ENCODE peak calls at places on chromosomes 4 and X, in six cellular contexts. R is fibroblast of lung, U is IMR-90, E is testis, W is lung, N is heart left ventricle. F is an unnamed sample.

GRCh38 chrX:17549005-17549685 is 174.1 kb downstream of the NHS start:
- DNase-seq in R (no peak), U (no peak), W (no peak), N (no peak), E (no peak), F (no peak)

GRCh38 chrX:3516051-3516541 is 169.6 kb upstream of the MXRA5 start:
- DNase-seq in R (peak; percentile 82), N (no peak), E (no peak), U (peak; percentile 63), W (no peak), F (no peak)

GRCh38 chr4:121256346-121256745 is 92.2 kb upstream of the TNIP3 start:
- DNase-seq in W (no peak), E (no peak), N (no peak), U (peak; percentile 80), R (peak; percentile 94), F (no peak)

GRCh38 chrX:22748093-22748999 is 251.4 kb upstream of the DDX53 start:
- DNase-seq in U (peak; percentile 47), E (peak; percentile 27), R (peak; percentile 19), W (peak; percentile 39), N (peak; percentile 24), F (no peak)

GRCh38 chrX:124239911-124240310 is 92.5 kb upstream of the TEX13D start:
- DNase-seq in U (no peak), E (no peak), N (no peak), W (no peak), R (no peak), F (no peak)

GRCh38 chrX:115616943-115617563 is 56.1 kb downstream of the PLS3 start:
- DNase-seq in N (no peak), W (no peak), U (peak; percentile 84), R (peak; percentile 91), E (no peak), F (no peak)

GRCh38 chr4:40340034-40340433 is 4.9 kb downstream of the CHRNA9 start:
- DNase-seq in W (no peak), N (no peak), E (no peak), R (peak; percentile 25), U (no peak), F (no peak)

GRCh38 chrX:69627744-69628143 is 11.8 kb downstream of the EDA start:
- DNase-seq in R (no peak), W (no peak), N (no peak), U (no peak), E (no peak), F (no peak)

GRCh38 chr4:20612313-20612712 is 87.9 kb upstream of the PACRGL start:
- DNase-seq in U (peak; percentile 67), N (no peak), E (no peak), R (peak; percentile 86), W (no peak), F (no peak)

GRCh38 chr4:101345271-101345595 is 2.1 kb downstream of the PPP3CA start:
- DNase-seq in E (no peak), N (no peak), R (peak; percentile 43), W (no peak), U (peak; percentile 24), F (no peak)

GRCh38 chrX:1903380-1903935 is 288.6 kb downstream of the ASMT start:
- DNase-seq in N (no peak), R (peak; percentile 63), U (no peak), E (no peak), W (no peak), F (no peak)

GRCh38 chr4:67465032-67465762 is 80.1 kb downstream of the CENPC start:
- DNase-seq in R (no peak), W (no peak), U (peak; percentile 55), N (no peak), E (peak; percentile 31), F (no peak)

GRCh38 chrX:105098812-105099211 is 121.7 kb downstream of the TEX13A start:
- DNase-seq in N (no peak), U (no peak), E (no peak), R (no peak), W (no peak), F (no peak)

GRCh38 chr4:24849662-24850280 is 54.4 kb downstream of the SOD3 start:
- DNase-seq in W (no peak), R (no peak), N (no peak), U (peak; percentile 26), E (no peak), F (no peak)

GRCh38 chr4:154506253-154506652 is 14.7 kb upstream of the DCHS2 start:
- DNase-seq in E (no peak), R (peak; percentile 9), U (peak; percentile 13), W (no peak), N (no peak), F (no peak)

GRCh38 chr4:108166441-108167315 is 2.1 kb downstream of the LEF1 start:
- DNase-seq in W (no peak), U (no peak), E (peak; percentile 22), N (no peak), R (peak; percentile 33), F (no peak)

GRCh38 chr4:56995525-56995924 is 16.8 kb downstream of the POLR2B start:
- DNase-seq in E (peak; percentile 89), U (peak; percentile 97), N (peak; percentile 79), R (peak; percentile 97), W (peak; percentile 41), F (no peak)

GRCh38 chr4:170465434-170465833 is 375.7 kb upstream of the AADAT start:
- DNase-seq in N (no peak), U (no peak), R (no peak), W (no peak), E (no peak), F (no peak)

GRCh38 chr4:158644755-158645154 is 26.9 kb downstream of the C4orf46 start:
- DNase-seq in N (no peak), W (no peak), U (no peak), R (no peak), E (no peak), F (no peak)

GRCh38 chr4:117692538-117692937 is 341.7 kb upstream of the NDST3 start:
- DNase-seq in U (no peak), R (no peak), E (no peak), N (no peak), W (no peak), F (no peak)

GRCh38 chr4:98260047-98260578 is 1.1 kb upstream of the RAP1GDS1 start:
- DNase-seq in N (peak; percentile 65), U (peak; percentile 10), E (peak; percentile 68), R (no peak), W (peak; percentile 50), F (no peak)

GRCh38 chr4:54647070-54647469 is 10.7 kb upstream of the KIT start:
- DNase-seq in E (no peak), R (no peak), U (no peak), N (no peak), W (no peak), F (no peak)

GRCh38 chr4:21896767-21897166 is 51.8 kb downstream of the KCNIP4 start:
- DNase-seq in U (no peak), W (no peak), N (no peak), E (no peak), R (no peak), F (no peak)

GRCh38 chr4:74612837-74613236 is 167.9 kb downstream of the AREG start:
- DNase-seq in U (no peak), R (peak; percentile 27), W (no peak), E (no peak), N (no peak), F (no peak)

GRCh38 chrX:9327747-9328145 is 137.1 kb upstream of the TBL1X start:
- DNase-seq in E (no peak), W (no peak), N (no peak), U (peak; percentile 90), R (peak; percentile 86), F (no peak)

GRCh38 chrX:123859409-123859827 is 435 bp upstream of the XIAP start:
- DNase-seq in R (no peak), U (no peak), W (no peak), N (no peak), E (peak; percentile 85), F (no peak)

DNA sequence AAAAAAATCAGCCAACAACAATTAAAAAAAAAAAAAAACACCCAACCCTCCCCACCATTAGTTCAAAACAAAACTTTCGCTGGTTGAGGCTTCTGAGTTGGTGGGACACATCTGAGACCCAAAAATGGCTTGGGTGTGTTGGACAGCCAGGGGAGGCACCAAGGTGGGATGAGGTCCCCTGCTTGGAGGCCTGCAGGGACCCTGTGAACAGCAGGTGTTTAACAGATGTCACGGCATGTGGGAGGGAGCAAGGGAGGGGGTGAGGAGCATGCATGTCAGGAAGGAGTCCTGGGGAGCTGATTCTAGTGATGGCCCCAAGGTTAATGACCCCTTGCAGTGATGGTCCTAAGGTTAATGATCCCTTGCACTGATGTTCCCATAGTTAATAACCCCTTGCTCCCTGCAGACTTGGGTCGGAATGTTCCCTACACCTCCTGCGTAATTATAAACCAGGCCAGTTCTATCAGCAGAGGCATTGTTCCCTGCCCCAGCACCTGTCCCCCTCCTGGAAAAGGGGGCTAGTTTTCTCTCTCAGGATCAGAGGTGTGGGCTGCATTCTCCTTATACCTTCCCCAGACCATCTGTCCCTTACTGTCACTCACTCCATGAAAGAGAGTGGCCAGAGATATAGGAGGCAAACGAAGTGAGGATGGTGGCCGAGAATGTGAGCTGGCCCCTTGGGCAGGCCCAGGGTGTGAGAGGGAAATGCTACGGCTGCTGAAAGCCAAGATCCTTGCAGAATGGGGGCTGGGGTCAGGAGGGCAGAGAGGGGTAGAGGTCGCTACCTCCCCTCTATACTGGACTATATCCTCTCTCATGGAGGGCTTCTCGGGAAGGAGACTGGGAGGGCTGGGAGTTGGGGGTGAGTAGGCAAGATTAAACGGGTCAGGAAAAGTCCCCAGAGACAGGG is 2.3 kb upstream of the FOXP3 start:
- DNase-seq in R (no peak), W (no peak), U (no peak), E (no peak), N (no peak), F (no peak)
- H3K4me1 ChIP-seq in R (no peaks in the 10 kb centered on the region), W (no peaks in the 10 kb centered on the region), U (peaks cover 2% of the 10 kb centered on the region), E (no peaks in the 10 kb centered on the region), N (peaks cover 5% of the 10 kb centered on the region), F (peaks cover 14% of the 10 kb centered on the region)

GRCh38 chr4:16505726-16506125 is 279.5 kb upstream of the TAPT1 start:
- DNase-seq in W (no peak), E (no peak), U (peak; percentile 23), N (peak; percentile 26), R (no peak), F (no peak)
- TF ChIP-seq CTCF in W (no peak), E (no peak), U (peak; percentile 39), N (peak; percentile 38), R (peak; percentile 25), F (no peak)

GRCh38 chr4:143358923-143359694 is 22.4 kb downstream of the GAB1 start:
- DNase-seq in E (no peak), U (peak; percentile 93), N (no peak), W (peak; percentile 67), R (peak; percentile 69), F (no peak)
- H3K4me1 ChIP-seq in E (peaks cover 54% of the 10 kb centered on the region), U (peaks cover 20% of the 10 kb centered on the region), N (peaks cover 27% of the 10 kb centered on the region), W (peaks cover 62% of the 10 kb centered on the region), R (peaks cover 24% of the 10 kb centered on the region), F (peaks cover 68% of the 10 kb centered on the region)

DNA sequence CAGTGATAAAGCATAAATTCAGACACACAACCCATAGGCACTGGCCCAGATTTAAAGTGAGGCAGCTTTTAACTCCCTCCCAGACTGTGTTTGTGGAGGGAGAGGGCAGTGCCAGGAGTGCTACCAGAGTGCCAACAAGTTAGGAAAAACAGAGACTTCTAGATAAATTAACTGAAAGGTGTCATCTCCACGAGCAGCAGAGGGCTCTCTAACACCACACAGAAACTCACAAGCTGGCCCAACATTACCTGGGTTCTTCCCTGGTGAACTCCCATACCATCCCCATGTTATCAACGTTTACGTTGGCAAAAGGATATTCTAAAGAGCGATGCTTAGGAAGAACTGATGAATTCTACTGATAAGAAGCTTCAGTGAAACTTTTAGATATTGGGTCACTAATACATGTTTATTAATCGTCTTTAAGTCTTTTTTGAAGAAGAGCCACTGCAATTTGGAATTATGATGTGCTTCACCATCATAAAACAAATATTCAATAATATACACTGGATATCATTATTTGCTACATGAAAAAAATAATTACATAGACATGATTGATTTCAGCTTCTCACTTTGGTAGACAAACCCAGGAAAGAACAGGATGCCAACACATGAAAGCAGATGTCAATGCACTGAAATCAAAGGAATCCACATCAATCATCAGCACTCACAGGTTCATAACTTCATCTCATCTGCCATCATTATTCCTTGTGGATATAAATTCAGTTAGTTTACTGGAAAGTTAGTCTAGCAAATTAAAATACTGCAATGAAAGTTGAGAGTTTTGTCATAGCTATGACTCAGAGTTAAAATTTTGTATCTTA is 121.2 kb upstream of the NAP1L5 start:
- DNase-seq in W (peak; percentile 36), E (peak; percentile 70), R (peak; percentile 46), N (peak; percentile 32), U (peak; percentile 59), F (no peak)
- TF ChIP-seq CTCF in W (peak; percentile 50), E (peak; percentile 33), R (peak; percentile 49), N (peak; percentile 69), U (peak; percentile 64), F (peak; percentile 19)

F was measured in vagina.